ENCODE peak calls at places on chromosomes 16 and 17, in four cellular contexts. G is A549, L is GM12878, N is HepG2. O is an unnamed sample.

GRCh38 chr16:83574388-83574787 is 233.4 kb upstream of the HSBP1 start:
- DNase-seq in G (no peak), L (no peak), N (no peak), O (no peak)

GRCh38 chr17:9308069-9308468 is 267.6 kb downstream of the STX8 start:
- DNase-seq in G (no peak), L (no peak), N (no peak), O (no peak)

GRCh38 chr16:65713409-65713808 is 591.5 kb upstream of the CDH11 start:
- DNase-seq in G (no peak), L (no peak), N (no peak), O (no peak)

GRCh38 chr17:7438050-7438614 is 1.2 kb upstream of the FGF11 start:
- DNase-seq in G (no peak), L (no peak), N (no peak), O (peak; percentile 53)

GRCh38 chr17:74325376-74325742 is 667 bp upstream of the KIF19 start:
- DNase-seq in G (no peak), L (no peak), N (no peak), O (no peak)

GRCh38 chr16:3171855-3172593 is 16.0 kb upstream of the OR1F1 start:
- DNase-seq in G (peak; percentile 94), L (no peak), N (peak; percentile 67), O (peak; percentile 69)

GRCh38 chr17:76953926-76954325 is 85.7 kb downstream of the MGAT5B start:
- DNase-seq in G (no peak), L (no peak), N (no peak), O (no peak)

GRCh38 chr16:31542763-31543162 is 15.1 kb downstream of the AHSP start:
- DNase-seq in G (no peak), L (no peak), N (no peak), O (no peak)

GRCh38 chr17:61926831-61927210 is 961 bp downstream of the INTS2 start:
- DNase-seq in G (no peak), L (no peak), N (no peak), O (peak; percentile 27)

GRCh38 chr16:69073181-69073669 is 32.2 kb upstream of the HAS3 start:
- DNase-seq in G (peak; percentile 87), L (no peak), N (peak; percentile 38), O (no peak)

GRCh38 chr17:57876023-57876865 is 26.4 kb upstream of the MRPS23 start:
- DNase-seq in G (no peak), L (no peak), N (no peak), O (no peak)

GRCh38 chr16:47503936-47504335 is 42.8 kb downstream of the PHKB start:
- DNase-seq in G (no peak), L (no peak), N (no peak), O (no peak)

GRCh38 chr16:77540656-77541055 is 105.8 kb upstream of the ADAMTS18 start:
- DNase-seq in G (no peak), L (no peak), N (no peak), O (no peak)

GRCh38 chr16:2784536-2785100 is 2.7 kb downstream of the PRSS33 start:
- DNase-seq in G (no peak), L (no peak), N (no peak), O (no peak)

GRCh38 chr16:86930663-86931062 is 352.3 kb downstream of the FOXL1 start:
- DNase-seq in G (no peak), L (no peak), N (no peak), O (no peak)

GRCh38 chr17:59837362-59838195 is 55.2 kb downstream of the TUBD1 start:
- DNase-seq in G (peak; percentile 100), L (peak; percentile 97), N (peak; percentile 100), O (peak; percentile 84)

GRCh38 chr17:17146791-17147406 is 59.2 kb downstream of the PLD6 start:
- DNase-seq in G (peak; percentile 66), L (no peak), N (peak; percentile 41), O (peak; percentile 10)

GRCh38 chr17:35766903-35767510 is 6.3 kb downstream of the C17orf50 start:
- DNase-seq in G (peak; percentile 58), L (no peak), N (no peak), O (no peak)

GRCh38 chr16:85673529-85674417 is 15.0 kb downstream of the GINS2 start:
- DNase-seq in G (no peak), L (no peak), N (no peak), O (no peak)

GRCh38 chr17:74212262-74212912 is 984 bp upstream of the TTYH2 start:
- DNase-seq in G (no peak), L (no peak), N (no peak), O (peak; percentile 45)

GRCh38 chr17:50561796-50562195 is 1.3 kb downstream of the CACNA1G start:
- DNase-seq in G (no peak), L (no peak), N (no peak), O (no peak)

GRCh38 chr17:50560931-50561750 is 626 bp downstream of the CACNA1G start:
- DNase-seq in G (no peak), L (no peak), N (no peak), O (no peak)

GRCh38 chr17:50563095-50563511 is 2.6 kb downstream of the CACNA1G start:
- DNase-seq in G (no peak), L (no peak), N (no peak), O (no peak)

GRCh38 chr17:50560185-50560824 is at the start of gene CACNA1G:
- DNase-seq in G (peak; percentile 93), L (no peak), N (peak; percentile 71), O (peak; percentile 99)

GRCh38 chr17:50562266-50563094 is 2.0 kb downstream of the CACNA1G start:
- DNase-seq in G (no peak), L (no peak), N (no peak), O (no peak)
- H3K27ac ChIP-seq in G (peak overlapping the region; percentile 88), L (no peak overlapping the region), N (no peak overlapping the region), O (no peak overlapping the region)

GRCh38 chr17:80153004-80153403 is 6.1 kb upstream of the EIF4A3 start:
- DNase-seq in G (no peak), L (peak; percentile 56), N (no peak), O (no peak)

GRCh38 chr17:80152057-80152831 is 5.3 kb upstream of the EIF4A3 start:
- DNase-seq in G (no peak), L (no peak), N (no peak), O (no peak)

GRCh38 chr17:80151333-80151732 is 4.4 kb upstream of the EIF4A3 start:
- DNase-seq in G (no peak), L (no peak), N (no peak), O (no peak)

GRCh38 chr17:80158846-80159245 is 11.0 kb upstream of the CARD14 start:
- DNase-seq in G (no peak), L (no peak), N (no peak), O (no peak)

GRCh38 chr17:80154166-80154565 is 7.2 kb upstream of the EIF4A3 start:
- DNase-seq in G (no peak), L (no peak), N (no peak), O (no peak)
- TF ChIP-seq ESRRA in G (no peak), L (no peak), N (no peak), O (no peak)

GRCh38 chr17:49717371-49717841 is 9.6 kb upstream of the SLC35B1 start:
- DNase-seq in G (no peak), L (no peak), N (no peak), O (no peak)

GRCh38 chr17:49715221-49715620 is 7.5 kb upstream of the SLC35B1 start:
- DNase-seq in G (no peak), L (no peak), N (no peak), O (no peak)

GRCh38 chr17:49716952-49717351 is 9.2 kb upstream of the SLC35B1 start:
- DNase-seq in G (no peak), L (no peak), N (no peak), O (no peak)

GRCh38 chr17:49715717-49716279 is 8.0 kb upstream of the SLC35B1 start:
- DNase-seq in G (no peak), L (no peak), N (no peak), O (no peak)
- H3K27ac ChIP-seq in G (no peak overlapping the region), L (no peak overlapping the region), N (no peak overlapping the region), O (no peak overlapping the region)

GRCh38 chr17:46832306-46832895 is 13.9 kb upstream of the WNT3 start:
- DNase-seq in G (no peak), L (no peak), N (no peak), O (no peak)
- TF ChIP-seq ESRRA in G (no peak), L (no peak), N (no peak), O (no peak)

DNA sequence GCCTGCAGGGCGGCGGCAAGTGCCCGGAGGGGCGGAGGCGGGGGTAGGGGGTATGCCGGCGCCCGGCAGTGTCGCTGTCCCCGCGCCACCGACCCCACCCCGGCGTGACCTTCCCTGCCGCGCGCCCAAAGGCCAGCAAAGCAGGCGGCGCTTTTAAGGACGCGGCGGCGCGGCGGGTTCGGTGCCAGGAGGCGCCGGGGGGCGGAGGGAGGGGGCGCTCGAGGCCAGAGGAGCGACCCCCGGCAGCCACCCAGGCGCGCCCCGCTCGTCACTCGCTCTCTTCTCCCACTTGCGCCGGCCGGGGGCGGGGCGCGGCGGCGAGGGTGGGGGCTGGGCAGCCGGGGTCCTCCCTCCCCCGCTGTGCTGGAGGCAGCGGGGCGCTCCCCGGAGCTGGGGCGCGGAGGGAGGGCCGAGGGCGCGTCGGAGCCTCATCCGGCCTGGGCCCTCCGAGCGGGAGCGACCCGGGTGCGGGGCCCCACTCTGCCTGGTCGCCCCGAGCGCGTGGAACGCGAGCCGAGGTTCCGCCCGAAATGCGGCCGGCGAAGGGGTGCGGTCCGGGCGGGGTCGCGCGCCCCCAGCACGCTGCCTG is 8.5 kb upstream of the BAHCC1 start:
- DNase-seq in G (no peak), L (no peak), N (peak; percentile 45), O (peak; percentile 53)
- H3K27ac ChIP-seq in G (peak overlapping the region; percentile 94), L (no peak overlapping the region), N (peak overlapping the region; percentile 27), O (peak overlapping the region; percentile 83)

GRCh38 chr17:56594528-56595418 is 1.3 kb downstream of the NOG start:
- DNase-seq in G (peak; percentile 52), L (no peak), N (no peak), O (no peak)
- TF ChIP-seq ESRRA in G (no peak), L (no peak), N (no peak), O (no peak)

O was measured in K562.